ENCODE peak calls at places on chromosomes 2 and 18, in ten cellular contexts. B is glomerular endothelial cell, N is brain microvascular endothelial cell, E is GM12865, W is Karpas-422, V is cardiac fibroblast, A is NCI-H2081 treated with DMSO at 0.1 percent for 48 hours, D is transverse colon, P is nephron progenitor cell, M is psoas muscle. T is an unnamed sample.

GRCh38 chr2:20422679-20423271 is 24.1 kb upstream of the RHOB start:
- DNase-seq in V (peak; percentile 57), E (peak; percentile 54), D (peak; percentile 25), N (no peak), M (no peak), A (no peak), P (no peak), B (no peak), W (peak; percentile 70), T (no peak)

GRCh38 chr2:156657809-156658208 is 221.6 kb downstream of the GPD2 start:
- DNase-seq in M (no peak), A (no peak), B (no peak), D (no peak), E (no peak), N (no peak), V (peak; percentile 2), P (no peak), W (no peak), T (no peak)

GRCh38 chr2:134917958-134918517 is 584 bp upstream of the CCNT2 start:
- DNase-seq in N (no peak), M (no peak), V (no peak), A (peak; percentile 94), W (no peak), B (no peak), E (peak; percentile 96), P (no peak), D (no peak), T (peak; percentile 85)

GRCh38 chr2:19971691-19972090 is 18.2 kb downstream of the WDR35 start:
- DNase-seq in P (no peak), D (no peak), M (no peak), E (no peak), A (no peak), N (no peak), W (no peak), V (peak; percentile 14), B (peak; percentile 61), T (no peak)

GRCh38 chr18:73979742-73980141 is 167.9 kb downstream of the FBXO15 start:
- DNase-seq in D (no peak), P (no peak), N (no peak), V (peak; percentile 36), E (no peak), W (no peak), B (no peak), A (no peak), M (no peak), T (no peak)

GRCh38 chr2:924202-924601 is 26.4 kb upstream of the SNTG2 start:
- DNase-seq in W (no peak), N (no peak), B (no peak), D (no peak), P (no peak), V (no peak), M (no peak), A (no peak), E (no peak), T (no peak)

GRCh38 chr2:95292623-95293260 is 4.4 kb upstream of the KCNIP3 start:
- DNase-seq in A (no peak), V (no peak), W (no peak), E (no peak), N (no peak), B (no peak), D (no peak), M (no peak), P (no peak), T (no peak)

GRCh38 chr18:8341481-8342230 is 267.6 kb upstream of the RAB12 start:
- DNase-seq in A (no peak), M (no peak), D (no peak), N (peak; percentile 79), B (no peak), E (no peak), V (peak; percentile 71), P (no peak), W (no peak), T (peak; percentile 45)

GRCh38 chr2:101697794-101698418 is 399 bp downstream of the MAP4K4 start:
- DNase-seq in M (peak; percentile 43), N (no peak), W (no peak), E (no peak), D (peak; percentile 21), B (no peak), V (no peak), P (peak; percentile 59), A (no peak), T (no peak)

GRCh38 chr2:200159366-200159720 is 147.2 kb upstream of the SPATS2L start:
- DNase-seq in B (no peak), W (no peak), A (no peak), D (no peak), N (no peak), M (no peak), P (no peak), E (no peak), V (no peak), T (no peak)

GRCh38 chr2:9071032-9071431 is 67.5 kb upstream of the MBOAT2 start:
- DNase-seq in P (no peak), D (peak; percentile 42), W (no peak), B (peak; percentile 12), V (peak; percentile 93), E (peak; percentile 18), A (no peak), N (peak; percentile 75), M (no peak), T (no peak)

GRCh38 chr2:24482256-24482971 is 8.6 kb upstream of the NCOA1 start:
- DNase-seq in M (peak; percentile 51), D (no peak), A (no peak), P (no peak), E (no peak), V (no peak), W (no peak), N (no peak), B (no peak), T (no peak)

GRCh38 chr18:7168408-7168807 is 50.8 kb upstream of the LAMA1 start:
- DNase-seq in W (no peak), E (no peak), V (no peak), N (no peak), B (no peak), M (no peak), D (no peak), A (no peak), P (no peak), T (no peak)

GRCh38 chr2:95060446-95061118 is 35.1 kb downstream of the MAL start:
- DNase-seq in M (no peak), P (no peak), W (no peak), V (no peak), A (no peak), E (no peak), B (no peak), N (no peak), D (no peak), T (no peak)

GRCh38 chr2:53450885-53451284 is 316.7 kb upstream of the CHAC2 start:
- DNase-seq in A (no peak), V (no peak), P (no peak), W (no peak), E (no peak), B (no peak), N (no peak), M (no peak), D (peak; percentile 11), T (no peak)

GRCh38 chr2:116749994-116750393 is 1064.5 kb upstream of the DDX18 start:
- DNase-seq in V (no peak), B (no peak), N (no peak), E (no peak), A (no peak), P (no peak), D (no peak), M (no peak), W (no peak), T (no peak)

GRCh38 chr2:134056226-134056625 is 197.6 kb upstream of the MGAT5 start:
- DNase-seq in P (no peak), E (no peak), N (no peak), W (no peak), D (no peak), M (no peak), V (no peak), A (no peak), B (no peak), T (no peak)

GRCh38 chr18:42030586-42031182 is 75.7 kb downstream of the PIK3C3 start:
- DNase-seq in V (peak; percentile 31), E (peak; percentile 10), A (no peak), D (no peak), B (no peak), P (peak; percentile 33), N (peak; percentile 29), W (peak; percentile 59), M (no peak), T (no peak)

GRCh38 chr2:106537711-106538275 is 50.6 kb downstream of the CD8B2 start:
- DNase-seq in B (no peak), A (no peak), M (no peak), W (no peak), P (no peak), E (no peak), D (no peak), N (no peak), V (no peak), T (no peak)

T was measured in prostate gland.